ENCODE peak calls at places on chromosomes 7 and 10, in five cellular contexts. U is erythroblast, O is MCF 10A, J is substantia nigra, V is AG20443. I is an unnamed sample.
A peak's percentile ranks its signal among the peaks of the same experiment; 100 is the strongest.

GRCh38 chr10:122199070-122199469 is 72.0 kb upstream of the BTBD16 start:
- DNase-seq in U (no peak), O (no peak), J (no peak), V (no peak), I (no peak)

GRCh38 chr10:106474891-106475290 is 689.6 kb downstream of the SORCS1 start:
- DNase-seq in U (no peak), O (peak; percentile 27), J (no peak), V (no peak), I (no peak)

GRCh38 chr7:117412390-117412789 is 14.9 kb downstream of the ASZ1 start:
- DNase-seq in U (no peak), O (no peak), J (no peak), V (no peak), I (no peak)

GRCh38 chr7:35792472-35793224 is 8.2 kb upstream of the SEPTIN7 start:
- DNase-seq in U (no peak), O (no peak), J (no peak), V (no peak), I (no peak)

GRCh38 chr7:14385074-14385473 is 395.6 kb upstream of the ETV1 start:
- DNase-seq in U (no peak), O (no peak), J (no peak), V (peak; percentile 8), I (no peak)

GRCh38 chr7:64946772-64947171 is 43.7 kb downstream of the ZNF273 start:
- DNase-seq in U (peak; percentile 84), O (no peak), J (no peak), V (peak; percentile 18), I (no peak)

GRCh38 chr7:25852249-25852994 is 299.6 kb upstream of the NFE2L3 start:
- DNase-seq in U (no peak), O (no peak), J (no peak), V (no peak), I (no peak)

GRCh38 chr7:113128028-113128427 is 9.7 kb upstream of the SMIM30 start:
- DNase-seq in U (no peak), O (peak; percentile 46), J (no peak), V (peak; percentile 21), I (no peak)

GRCh38 chr10:107264742-107265141 is 100.2 kb upstream of the SORCS1 start:
- DNase-seq in U (peak; percentile 0), O (peak; percentile 55), J (no peak), V (no peak), I (no peak)

GRCh38 chr7:120344276-120344675 is 71.3 kb downstream of the KCND2 start:
- DNase-seq in U (no peak), O (no peak), J (no peak), V (no peak), I (no peak)

GRCh38 chr10:82160291-82160690 is 285.3 kb downstream of the NRG3 start:
- DNase-seq in U (no peak), O (no peak), J (no peak), V (no peak), I (no peak)

GRCh38 chr10:28429573-28430216 is 103.2 kb upstream of the WAC start:
- DNase-seq in U (peak; percentile 15), O (peak; percentile 4), J (no peak), V (no peak), I (no peak)

GRCh38 chr10:89531359-89531758 is 4.0 kb downstream of the SLC16A12 start:
- DNase-seq in U (no peak), O (no peak), J (no peak), V (no peak), I (no peak)

GRCh38 chr7:1571261-1571650 is 1.4 kb upstream of the PSMG3 start:
- DNase-seq in U (no peak), O (peak; percentile 52), J (no peak), V (peak; percentile 74), I (no peak)

GRCh38 chr7:49781996-49782395 is 8.6 kb downstream of the VWC2 start:
- DNase-seq in U (no peak), O (no peak), J (no peak), V (no peak), I (no peak)